ENCODE peak calls at places on chromosomes 13 and 19, in four cellular contexts. One of them, this sample, is unnamed.

GRCh38 chr19:3766520-3766919 is 4.0 kb downstream of the MRPL54 start:
- DNase-seq in ascending aorta: no peak
- DNase-seq in uterus: no peak
- DNase-seq in heart right ventricle: no peak
- DNase-seq in this sample: no peak

GRCh38 chr13:103694471-103694870 is 628.3 kb upstream of the SLC10A2 start:
- DNase-seq in ascending aorta: no peak
- DNase-seq in uterus: no peak
- DNase-seq in heart right ventricle: no peak
- DNase-seq in this sample: no peak

GRCh38 chr13:34369925-34370324 is 552.0 kb downstream of the RFC3 start:
- DNase-seq in ascending aorta: no peak
- DNase-seq in uterus: no peak
- DNase-seq in heart right ventricle: no peak
- DNase-seq in this sample: no peak

GRCh38 chr19:53076984-53077383 is 26.2 kb downstream of the ZNF160 start:
- DNase-seq in ascending aorta: no peak
- DNase-seq in uterus: peak
- DNase-seq in heart right ventricle: peak
- DNase-seq in this sample: no peak

GRCh38 chr19:1068111-1069001 is 1.4 kb downstream of the ARHGAP45 start:
- DNase-seq in ascending aorta: no peak
- DNase-seq in uterus: no peak
- DNase-seq in heart right ventricle: peak
- DNase-seq in this sample: peak

GRCh38 chr19:31347828-31348314 is 1.4 kb downstream of the TSHZ3 start:
- DNase-seq in ascending aorta: peak
- DNase-seq in uterus: peak
- DNase-seq in heart right ventricle: no peak
- DNase-seq in this sample: no peak

GRCh38 chr19:10270616-10271394 is at the start of gene ICAM1:
- DNase-seq in ascending aorta: peak
- DNase-seq in uterus: peak
- DNase-seq in heart right ventricle: peak
- DNase-seq in this sample: peak

GRCh38 chr13:47094734-47095434 is 198.0 kb upstream of the HTR2A start:
- DNase-seq in ascending aorta: no peak
- DNase-seq in uterus: no peak
- DNase-seq in heart right ventricle: no peak
- DNase-seq in this sample: no peak

GRCh38 chr19:38273499-38273898 is 9.1 kb downstream of the SPINT2 start:
- DNase-seq in ascending aorta: no peak
- DNase-seq in uterus: no peak
- DNase-seq in heart right ventricle: no peak
- DNase-seq in this sample: no peak

GRCh38 chr19:21023901-21024300 is 3.4 kb downstream of the ZNF430 start:
- DNase-seq in ascending aorta: no peak
- DNase-seq in uterus: no peak
- DNase-seq in heart right ventricle: no peak
- DNase-seq in this sample: no peak

GRCh38 chr19:48508729-48509310 is 2.8 kb downstream of the LMTK3 start:
- DNase-seq in ascending aorta: no peak
- DNase-seq in uterus: no peak
- DNase-seq in heart right ventricle: no peak
- DNase-seq in this sample: no peak

GRCh38 chr19:33524024-33524664 is 2.6 kb upstream of the PEPD start:
- DNase-seq in ascending aorta: no peak
- DNase-seq in uterus: peak
- DNase-seq in heart right ventricle: no peak
- DNase-seq in this sample: no peak

GRCh38 chr19:31231181-31231580 is 118.1 kb downstream of the TSHZ3 start:
- DNase-seq in ascending aorta: no peak
- DNase-seq in uterus: no peak
- DNase-seq in heart right ventricle: no peak
- DNase-seq in this sample: no peak

GRCh38 chr19:9597027-9597426 is 12.7 kb upstream of the ZNF121 start:
- DNase-seq in ascending aorta: no peak
- DNase-seq in uterus: no peak
- DNase-seq in heart right ventricle: no peak
- DNase-seq in this sample: no peak

GRCh38 chr19:43820098-43820860 is 6.8 kb upstream of the ZNF283 start:
- DNase-seq in ascending aorta: peak
- DNase-seq in uterus: peak
- DNase-seq in heart right ventricle: peak
- DNase-seq in this sample: peak

GRCh38 chr13:112953591-112954487 is 15.2 kb upstream of the MCF2L start:
- DNase-seq in ascending aorta: no peak
- DNase-seq in uterus: no peak
- DNase-seq in heart right ventricle: no peak
- DNase-seq in this sample: no peak

GRCh38 chr19:55283548-55284393 is at the start of gene BRSK1:
- DNase-seq in ascending aorta: peak
- DNase-seq in uterus: peak
- DNase-seq in heart right ventricle: peak
- DNase-seq in this sample: no peak

GRCh38 chr13:99774644-99775043 is 196.9 kb downstream of the ZIC5 start:
- DNase-seq in ascending aorta: no peak
- DNase-seq in uterus: no peak
- DNase-seq in heart right ventricle: no peak
- DNase-seq in this sample: no peak

GRCh38 chr19:6138066-6138465 is 2.6 kb downstream of the ACSBG2 start:
- DNase-seq in ascending aorta: no peak
- DNase-seq in uterus: no peak
- DNase-seq in heart right ventricle: no peak
- DNase-seq in this sample: no peak

GRCh38 chr13:47598340-47598911 is 402.6 kb downstream of the SUCLA2 start:
- DNase-seq in ascending aorta: no peak
- DNase-seq in uterus: no peak
- DNase-seq in heart right ventricle: no peak
- DNase-seq in this sample: peak

GRCh38 chr19:51607077-51607476 is 23.1 kb downstream of the SIGLEC5 start:
- DNase-seq in ascending aorta: no peak
- DNase-seq in uterus: no peak
- DNase-seq in heart right ventricle: no peak
- DNase-seq in this sample: peak

GRCh38 chr19:10748924-10749434 is 31.1 kb downstream of the DNM2 start:
- DNase-seq in ascending aorta: no peak
- DNase-seq in uterus: no peak
- DNase-seq in heart right ventricle: no peak
- DNase-seq in this sample: no peak

GRCh38 chr19:31350033-31350692 is 927 bp upstream of the TSHZ3 start:
- DNase-seq in ascending aorta: peak
- DNase-seq in uterus: peak
- DNase-seq in heart right ventricle: peak
- DNase-seq in this sample: no peak

GRCh38 chr13:74093691-74094090 is 40.5 kb downstream of the KLF12 start:
- DNase-seq in ascending aorta: no peak
- DNase-seq in uterus: no peak
- DNase-seq in heart right ventricle: no peak
- DNase-seq in this sample: no peak

GRCh38 chr13:74092711-74093110 is 41.5 kb downstream of the KLF12 start:
- DNase-seq in ascending aorta: no peak
- DNase-seq in uterus: no peak
- DNase-seq in heart right ventricle: no peak
- DNase-seq in this sample: no peak

GRCh38 chr13:74090397-74090796 is 43.8 kb downstream of the KLF12 start:
- DNase-seq in ascending aorta: no peak
- DNase-seq in uterus: no peak
- DNase-seq in heart right ventricle: no peak
- DNase-seq in this sample: no peak

GRCh38 chr13:74087304-74087703 is 46.9 kb downstream of the KLF12 start:
- DNase-seq in ascending aorta: no peak
- DNase-seq in uterus: no peak
- DNase-seq in heart right ventricle: no peak
- DNase-seq in this sample: no peak

GRCh38 chr13:74090869-74091605 is 43.2 kb downstream of the KLF12 start:
- DNase-seq in ascending aorta: no peak
- DNase-seq in uterus: no peak
- DNase-seq in heart right ventricle: no peak
- DNase-seq in this sample: no peak
- TF ChIP-seq CTCF in ascending aorta: no peak
- TF ChIP-seq CTCF in uterus: no peak
- TF ChIP-seq CTCF in heart right ventricle: no peak
- TF ChIP-seq CTCF in this sample: no peak

GRCh38 chr19:35996777-35997176 is 1.8 kb downstream of the SDHAF1 start:
- DNase-seq in ascending aorta: no peak
- DNase-seq in uterus: no peak
- DNase-seq in heart right ventricle: no peak
- DNase-seq in this sample: no peak

GRCh38 chr19:35991731-35992450 is 3.1 kb upstream of the SDHAF1 start:
- DNase-seq in ascending aorta: no peak
- DNase-seq in uterus: no peak
- DNase-seq in heart right ventricle: no peak
- DNase-seq in this sample: no peak

GRCh38 chr19:35994868-35995654 is at the start of gene SDHAF1:
- DNase-seq in ascending aorta: peak
- DNase-seq in uterus: peak
- DNase-seq in heart right ventricle: peak
- DNase-seq in this sample: peak

GRCh38 chr19:35992902-35993765 is 1.9 kb upstream of the SDHAF1 start:
- DNase-seq in ascending aorta: no peak
- DNase-seq in uterus: no peak
- DNase-seq in heart right ventricle: no peak
- DNase-seq in this sample: peak

DNA sequence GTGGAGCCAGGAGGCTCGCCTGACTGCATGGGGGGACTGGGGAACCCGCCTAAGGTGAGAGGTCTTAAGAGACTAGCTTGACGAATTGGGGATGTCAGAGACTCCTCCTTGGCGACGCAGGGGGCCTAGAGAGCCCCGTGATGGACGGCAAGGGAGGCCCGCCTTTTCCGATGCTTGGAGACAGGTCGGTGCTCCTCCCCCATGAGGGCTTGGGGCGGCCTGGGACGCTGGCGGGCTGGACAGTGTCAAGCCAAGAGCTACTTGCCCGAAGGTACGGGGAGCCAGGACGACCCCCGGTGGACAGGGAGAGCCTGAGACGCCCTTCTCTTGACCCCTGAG is 636 bp downstream of the SDHAF1 start:
- DNase-seq in ascending aorta: no peak
- DNase-seq in uterus: peak
- DNase-seq in heart right ventricle: peak
- DNase-seq in this sample: peak
- TF ChIP-seq CTCF in ascending aorta: no peak
- TF ChIP-seq CTCF in uterus: no peak
- TF ChIP-seq CTCF in heart right ventricle: no peak
- TF ChIP-seq CTCF in this sample: no peak

GRCh38 chr13:71587778-71588177 is 279.2 kb downstream of the DACH1 start:
- DNase-seq in ascending aorta: no peak
- DNase-seq in uterus: no peak
- DNase-seq in heart right ventricle: no peak
- DNase-seq in this sample: no peak
- TF ChIP-seq CTCF in ascending aorta: no peak
- TF ChIP-seq CTCF in uterus: no peak
- TF ChIP-seq CTCF in heart right ventricle: no peak
- TF ChIP-seq CTCF in this sample: no peak

GRCh38 chr13:33126909-33127607 is 110.8 kb downstream of the KL start:
- DNase-seq in ascending aorta: peak
- DNase-seq in uterus: peak
- DNase-seq in heart right ventricle: no peak
- DNase-seq in this sample: no peak
- TF ChIP-seq CTCF in ascending aorta: peak
- TF ChIP-seq CTCF in uterus: no peak
- TF ChIP-seq CTCF in heart right ventricle: no peak
- TF ChIP-seq CTCF in this sample: no peak

This sample was measured in GM13976.